ENCODE peak calls at places on chromosomes 3 and 15, in five cellular contexts. One of them, this sample, is unnamed.
A peak's percentile ranks its signal among the peaks of the same experiment; 100 is the strongest.

GRCh38 chr3:147962408-147963164 is 553.4 kb downstream of the ZIC1 start:
- DNase-seq in COR-L47: no peak
- DNase-seq in stimulated activated CD4-positive, alpha-beta T cell treated with anti-CD3 and anti-CD28 coated beads, TNF-alpha, amount 100 ng/mL, for 24 hours: no peak
- DNase-seq in stimulated activated CD8-positive, alpha-beta memory T cell treated with anti-CD3 and anti-CD28 coated beads, Interleukin-7, amount 100 ng/mL, for 1 hour: no peak
- DNase-seq in SHP77: no peak
- DNase-seq in this sample: no peak

GRCh38 chr3:186638259-186638658 is 1.9 kb upstream of the FETUB start:
- DNase-seq in COR-L47: no peak
- DNase-seq in stimulated activated CD4-positive, alpha-beta T cell treated with anti-CD3 and anti-CD28 coated beads, TNF-alpha, amount 100 ng/mL, for 24 hours: no peak
- DNase-seq in stimulated activated CD8-positive, alpha-beta memory T cell treated with anti-CD3 and anti-CD28 coated beads, Interleukin-7, amount 100 ng/mL, for 1 hour: no peak
- DNase-seq in SHP77: no peak
- DNase-seq in this sample: no peak

GRCh38 chr3:128405554-128406277 is 61.0 kb downstream of the DNAJB8 start:
- DNase-seq in COR-L47: no peak
- DNase-seq in stimulated activated CD4-positive, alpha-beta T cell treated with anti-CD3 and anti-CD28 coated beads, TNF-alpha, amount 100 ng/mL, for 24 hours: no peak
- DNase-seq in stimulated activated CD8-positive, alpha-beta memory T cell treated with anti-CD3 and anti-CD28 coated beads, Interleukin-7, amount 100 ng/mL, for 1 hour: no peak
- DNase-seq in SHP77: no peak
- DNase-seq in this sample: no peak

GRCh38 chr3:65811917-65812316 is 226.8 kb downstream of the MAGI1 start:
- DNase-seq in COR-L47: no peak
- DNase-seq in stimulated activated CD4-positive, alpha-beta T cell treated with anti-CD3 and anti-CD28 coated beads, TNF-alpha, amount 100 ng/mL, for 24 hours: no peak
- DNase-seq in stimulated activated CD8-positive, alpha-beta memory T cell treated with anti-CD3 and anti-CD28 coated beads, Interleukin-7, amount 100 ng/mL, for 1 hour: no peak
- DNase-seq in SHP77: no peak
- DNase-seq in this sample: no peak

GRCh38 chr3:161510510-161511260 is 14.1 kb downstream of the OTOL1 start:
- DNase-seq in COR-L47: peak; percentile 31
- DNase-seq in stimulated activated CD4-positive, alpha-beta T cell treated with anti-CD3 and anti-CD28 coated beads, TNF-alpha, amount 100 ng/mL, for 24 hours: no peak
- DNase-seq in stimulated activated CD8-positive, alpha-beta memory T cell treated with anti-CD3 and anti-CD28 coated beads, Interleukin-7, amount 100 ng/mL, for 1 hour: no peak
- DNase-seq in SHP77: no peak
- DNase-seq in this sample: no peak

GRCh38 chr3:106228271-106228670 is 359.5 kb upstream of the CBLB start:
- DNase-seq in COR-L47: no peak
- DNase-seq in stimulated activated CD4-positive, alpha-beta T cell treated with anti-CD3 and anti-CD28 coated beads, TNF-alpha, amount 100 ng/mL, for 24 hours: no peak
- DNase-seq in stimulated activated CD8-positive, alpha-beta memory T cell treated with anti-CD3 and anti-CD28 coated beads, Interleukin-7, amount 100 ng/mL, for 1 hour: no peak
- DNase-seq in SHP77: no peak
- DNase-seq in this sample: no peak

GRCh38 chr15:77608774-77609173 is 23.9 kb downstream of the LINGO1 start:
- DNase-seq in COR-L47: no peak
- DNase-seq in stimulated activated CD4-positive, alpha-beta T cell treated with anti-CD3 and anti-CD28 coated beads, TNF-alpha, amount 100 ng/mL, for 24 hours: no peak
- DNase-seq in stimulated activated CD8-positive, alpha-beta memory T cell treated with anti-CD3 and anti-CD28 coated beads, Interleukin-7, amount 100 ng/mL, for 1 hour: no peak
- DNase-seq in SHP77: no peak
- DNase-seq in this sample: no peak

GRCh38 chr3:113258311-113258710 is 47.0 kb downstream of the BOC start:
- DNase-seq in COR-L47: no peak
- DNase-seq in stimulated activated CD4-positive, alpha-beta T cell treated with anti-CD3 and anti-CD28 coated beads, TNF-alpha, amount 100 ng/mL, for 24 hours: no peak
- DNase-seq in stimulated activated CD8-positive, alpha-beta memory T cell treated with anti-CD3 and anti-CD28 coated beads, Interleukin-7, amount 100 ng/mL, for 1 hour: no peak
- DNase-seq in SHP77: no peak
- DNase-seq in this sample: no peak

GRCh38 chr3:156554515-156554841 is 439 bp downstream of the SSR3 start:
- DNase-seq in COR-L47: no peak
- DNase-seq in stimulated activated CD4-positive, alpha-beta T cell treated with anti-CD3 and anti-CD28 coated beads, TNF-alpha, amount 100 ng/mL, for 24 hours: no peak
- DNase-seq in stimulated activated CD8-positive, alpha-beta memory T cell treated with anti-CD3 and anti-CD28 coated beads, Interleukin-7, amount 100 ng/mL, for 1 hour: no peak
- DNase-seq in SHP77: no peak
- DNase-seq in this sample: no peak

GRCh38 chr3:127438371-127438770 is 150.5 kb upstream of the PRR20G start:
- DNase-seq in COR-L47: no peak
- DNase-seq in stimulated activated CD4-positive, alpha-beta T cell treated with anti-CD3 and anti-CD28 coated beads, TNF-alpha, amount 100 ng/mL, for 24 hours: no peak
- DNase-seq in stimulated activated CD8-positive, alpha-beta memory T cell treated with anti-CD3 and anti-CD28 coated beads, Interleukin-7, amount 100 ng/mL, for 1 hour: no peak
- DNase-seq in SHP77: no peak
- DNase-seq in this sample: no peak

GRCh38 chr3:4550957-4551754 is 58.0 kb downstream of the ITPR1 start:
- DNase-seq in COR-L47: no peak
- DNase-seq in stimulated activated CD4-positive, alpha-beta T cell treated with anti-CD3 and anti-CD28 coated beads, TNF-alpha, amount 100 ng/mL, for 24 hours: no peak
- DNase-seq in stimulated activated CD8-positive, alpha-beta memory T cell treated with anti-CD3 and anti-CD28 coated beads, Interleukin-7, amount 100 ng/mL, for 1 hour: no peak
- DNase-seq in SHP77: no peak
- DNase-seq in this sample: no peak

GRCh38 chr15:22253676-22254408 is 173.5 kb downstream of the OR4M2 start:
- DNase-seq in COR-L47: no peak
- DNase-seq in stimulated activated CD4-positive, alpha-beta T cell treated with anti-CD3 and anti-CD28 coated beads, TNF-alpha, amount 100 ng/mL, for 24 hours: no peak
- DNase-seq in stimulated activated CD8-positive, alpha-beta memory T cell treated with anti-CD3 and anti-CD28 coated beads, Interleukin-7, amount 100 ng/mL, for 1 hour: no peak
- DNase-seq in SHP77: no peak
- DNase-seq in this sample: no peak

GRCh38 chr15:36632196-36632595 is 52.8 kb downstream of the CDIN1 start:
- DNase-seq in COR-L47: no peak
- DNase-seq in stimulated activated CD4-positive, alpha-beta T cell treated with anti-CD3 and anti-CD28 coated beads, TNF-alpha, amount 100 ng/mL, for 24 hours: no peak
- DNase-seq in stimulated activated CD8-positive, alpha-beta memory T cell treated with anti-CD3 and anti-CD28 coated beads, Interleukin-7, amount 100 ng/mL, for 1 hour: no peak
- DNase-seq in SHP77: no peak
- DNase-seq in this sample: no peak

GRCh38 chr15:68528891-68529290 is 49.9 kb upstream of the CORO2B start:
- DNase-seq in COR-L47: no peak
- DNase-seq in stimulated activated CD4-positive, alpha-beta T cell treated with anti-CD3 and anti-CD28 coated beads, TNF-alpha, amount 100 ng/mL, for 24 hours: no peak
- DNase-seq in stimulated activated CD8-positive, alpha-beta memory T cell treated with anti-CD3 and anti-CD28 coated beads, Interleukin-7, amount 100 ng/mL, for 1 hour: no peak
- DNase-seq in SHP77: no peak
- DNase-seq in this sample: no peak

GRCh38 chr3:144942093-144942492 is 970.5 kb downstream of the DIPK2A start:
- DNase-seq in COR-L47: no peak
- DNase-seq in stimulated activated CD4-positive, alpha-beta T cell treated with anti-CD3 and anti-CD28 coated beads, TNF-alpha, amount 100 ng/mL, for 24 hours: no peak
- DNase-seq in stimulated activated CD8-positive, alpha-beta memory T cell treated with anti-CD3 and anti-CD28 coated beads, Interleukin-7, amount 100 ng/mL, for 1 hour: no peak
- DNase-seq in SHP77: no peak
- DNase-seq in this sample: no peak

This sample was measured in cerebellar nuclear complex.